ENCODE peak calls at places on chromosome 2, in four cellular contexts. P is BE2C, O is HCT116, K is cardiac muscle cell. F is an unnamed sample.

GRCh38 chr2:128645631-128646030 is 327.0 kb upstream of the HS6ST1 start:
- DNase-seq in O (no peak), K (no peak), P (no peak), F (no peak)

GRCh38 chr2:231532189-231533035 is 2.2 kb upstream of the NMUR1 start:
- DNase-seq in O (no peak), P (no peak), K (no peak), F (no peak)

GRCh38 chr2:74983606-74984005 is 25.2 kb downstream of the POLE4 start:
- DNase-seq in O (no peak), P (no peak), K (no peak), F (no peak)

GRCh38 chr2:73103018-73103542 is 9.7 kb downstream of the RAB11FIP5 start:
- DNase-seq in K (no peak), O (no peak), P (peak; percentile 34), F (no peak)

GRCh38 chr2:129936334-129936934 is 43.0 kb upstream of the RAB6C start:
- DNase-seq in K (no peak), O (no peak), P (no peak), F (no peak)

GRCh38 chr2:4047961-4048891 is 344.9 kb downstream of the DCDC2C start:
- DNase-seq in P (no peak), O (no peak), K (no peak), F (no peak)

GRCh38 chr2:101986386-101986785 is 5.4 kb upstream of the IL1R2 start:
- DNase-seq in P (no peak), O (no peak), K (no peak), F (no peak)

GRCh38 chr2:237199577-237199976 is 113.9 kb downstream of the COPS8 start:
- DNase-seq in P (no peak), O (no peak), K (no peak), F (no peak)

GRCh38 chr2:181658444-181658843 is 1.5 kb upstream of the CERKL start:
- DNase-seq in P (no peak), O (no peak), K (no peak), F (no peak)

GRCh38 chr2:217873371-217873770 is 129.4 kb downstream of the TNS1 start:
- DNase-seq in P (no peak), K (no peak), O (no peak), F (no peak)

GRCh38 chr2:147792966-147793617 is 51.7 kb upstream of the ACVR2A start:
- DNase-seq in K (no peak), P (no peak), O (no peak), F (no peak)

GRCh38 chr2:29700560-29700959 is 220.8 kb downstream of the ALK start:
- DNase-seq in K (no peak), O (no peak), P (no peak), F (no peak)

GRCh38 chr2:72917138-72917874 is at the start of gene EMX1:
- DNase-seq in P (no peak), K (peak; percentile 65), O (peak; percentile 60), F (no peak)

GRCh38 chr2:128921740-128922139 is 603.1 kb upstream of the HS6ST1 start:
- DNase-seq in K (no peak), O (no peak), P (no peak), F (no peak)

GRCh38 chr2:3035385-3036050 is 342.1 kb downstream of the EIPR1 start:
- DNase-seq in P (no peak), K (no peak), O (no peak), F (no peak)

GRCh38 chr2:217610411-217610814 is 392.4 kb downstream of the TNS1 start:
- DNase-seq in O (no peak), P (no peak), K (no peak), F (peak; percentile 43)

GRCh38 chr2:18795881-18796280 is 206.5 kb upstream of the NT5C1B start:
- DNase-seq in O (no peak), K (no peak), P (no peak), F (no peak)

GRCh38 chr2:85325466-85325811 is 2.4 kb downstream of the TGOLN2 start:
- DNase-seq in P (no peak), O (no peak), K (no peak), F (no peak)
- H3K4me3 ChIP-seq in P (peak overlapping the region; percentile 81), O (no peak overlapping the region), K (no peak overlapping the region), F (peak overlapping the region; percentile 90)

DNA sequence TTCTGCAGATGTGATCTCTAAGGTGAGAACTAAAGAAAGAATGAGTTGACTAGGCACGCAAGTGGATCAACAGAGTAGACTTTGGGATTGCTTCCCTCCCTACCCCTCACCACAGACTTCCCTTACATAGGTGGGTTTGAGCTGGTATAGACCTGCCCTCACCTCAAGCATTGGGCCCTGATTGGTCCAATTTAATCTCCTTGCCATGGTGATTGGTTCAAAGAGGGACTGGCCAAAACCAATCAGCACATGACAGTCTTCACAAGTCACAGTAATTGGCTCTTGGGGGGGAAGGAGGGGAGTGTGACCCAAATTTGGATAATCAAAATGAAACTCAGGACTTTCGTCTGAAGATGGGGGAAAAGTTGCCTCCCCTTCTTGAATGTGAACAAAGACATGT is 36.6 kb upstream of the LNPK start:
- DNase-seq in K (no peak), P (no peak), O (no peak), F (no peak)
- TF ChIP-seq CTCF in K (no peak), P (no peak), O (no peak), F (no peak)

GRCh38 chr2:26186371-26186770 is 13.5 kb downstream of the GAREM2 start:
- DNase-seq in K (no peak), P (no peak), O (no peak), F (no peak)

GRCh38 chr2:26187114-26187513 is 14.2 kb downstream of the GAREM2 start:
- DNase-seq in P (no peak), O (no peak), K (no peak), F (no peak)

GRCh38 chr2:26185304-26185928 is 12.5 kb downstream of the GAREM2 start:
- DNase-seq in O (no peak), P (no peak), K (no peak), F (no peak)

GRCh38 chr2:26184555-26185303 is 11.8 kb downstream of the GAREM2 start:
- DNase-seq in P (no peak), O (peak; percentile 15), K (peak; percentile 80), F (peak; percentile 37)

GRCh38 chr2:26185954-26186353 is 13.1 kb downstream of the GAREM2 start:
- DNase-seq in O (no peak), P (no peak), K (no peak), F (no peak)
- H3K4me3 ChIP-seq in O (peak overlapping the region; percentile 58), P (no peak overlapping the region), K (no peak overlapping the region), F (no peak overlapping the region)

DNA sequence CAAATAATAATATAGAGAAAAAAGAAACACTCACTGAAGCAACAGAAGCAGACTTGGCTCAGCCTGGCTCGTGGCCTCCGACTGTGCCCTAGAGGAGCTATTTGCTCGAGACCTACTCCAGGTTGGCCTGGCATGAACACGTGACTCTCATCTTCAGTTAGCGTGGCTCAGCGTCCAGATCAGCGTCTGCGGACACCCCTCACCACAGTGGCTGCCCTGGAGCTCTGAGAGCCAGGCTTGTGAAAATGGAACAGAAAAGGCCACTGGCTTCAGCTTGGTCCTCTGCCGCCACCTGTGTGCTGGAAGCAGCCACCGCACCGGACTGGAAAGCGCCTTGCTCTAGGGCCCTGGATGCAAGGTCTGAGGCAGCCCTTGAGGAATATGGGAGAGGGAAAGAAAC is 1184.0 kb upstream of the GYPC start:
- DNase-seq in O (no peak), K (peak; percentile 72), P (peak; percentile 19), F (no peak)
- TF ChIP-seq CTCF in O (no peak), K (peak; percentile 39), P (peak; percentile 35), F (peak; percentile 69)